ENCODE peak calls at places on chromosomes 12 and 14, in five cellular contexts. A is left ventricle myocardium inferior, P is OCI-LY7, F is A673, J is right lobe of liver. N is an unnamed sample.

GRCh38 chr14:101029668-101030290 is 126.3 kb upstream of the RTL1 start:
- DNase-seq in P (no peak), J (peak), F (no peak), A (peak), N (no peak)

GRCh38 chr12:124829708-124830304 is 33.9 kb downstream of the SCARB1 start:
- DNase-seq in F (no peak), P (no peak), J (no peak), A (no peak), N (no peak)

GRCh38 chr12:54463034-54463433 is 10.4 kb downstream of the GTSF1 start:
- DNase-seq in F (no peak), P (no peak), A (peak), J (no peak), N (no peak)

GRCh38 chr14:34562776-34563150 is 23.3 kb upstream of the EAPP start:
- DNase-seq in F (no peak), J (no peak), P (no peak), A (no peak), N (no peak)

GRCh38 chr14:70663707-70664179 is 22.0 kb downstream of the TTC9 start:
- DNase-seq in F (no peak), P (peak), J (no peak), A (no peak), N (peak)

GRCh38 chr12:27604431-27604830 is 80.4 kb downstream of the PPFIBP1 start:
- DNase-seq in F (no peak), P (no peak), J (no peak), A (no peak), N (no peak)

GRCh38 chr14:23186913-23187654 is 3.6 kb upstream of the SLC7A8 start:
- DNase-seq in A (no peak), J (no peak), P (peak), F (peak), N (peak)

GRCh38 chr12:131494141-131494733 is 216.7 kb upstream of the SFSWAP start:
- DNase-seq in F (no peak), J (no peak), A (no peak), P (no peak), N (no peak)

GRCh38 chr14:92959189-92959531 is 36.2 kb downstream of the CHGA start:
- DNase-seq in F (no peak), A (peak), P (no peak), J (peak), N (no peak)

GRCh38 chr12:101045486-101046474 is 164.3 kb downstream of the SLC5A8 start:
- DNase-seq in A (no peak), P (no peak), J (no peak), F (no peak), N (no peak)

GRCh38 chr12:139585-139984 is 73.0 kb downstream of the IQSEC3 start:
- DNase-seq in J (no peak), A (no peak), P (no peak), F (no peak), N (no peak)

GRCh38 chr12:106767206-106767605 is 7.3 kb upstream of the RIC8B start:
- DNase-seq in F (no peak), J (no peak), A (no peak), P (no peak), N (no peak)
- H3K4me3 ChIP-seq in F (no peak), J (no peak), A (no peak), P (no peak), N (no peak)

GRCh38 chr14:45526715-45527549 is 273.9 kb upstream of the MIS18BP1 start:
- DNase-seq in P (peak), F (peak), A (no peak), J (no peak), N (peak)
- TF ChIP-seq CTCF in P (peak), F (peak), A (peak), J (peak), N (peak)

DNA sequence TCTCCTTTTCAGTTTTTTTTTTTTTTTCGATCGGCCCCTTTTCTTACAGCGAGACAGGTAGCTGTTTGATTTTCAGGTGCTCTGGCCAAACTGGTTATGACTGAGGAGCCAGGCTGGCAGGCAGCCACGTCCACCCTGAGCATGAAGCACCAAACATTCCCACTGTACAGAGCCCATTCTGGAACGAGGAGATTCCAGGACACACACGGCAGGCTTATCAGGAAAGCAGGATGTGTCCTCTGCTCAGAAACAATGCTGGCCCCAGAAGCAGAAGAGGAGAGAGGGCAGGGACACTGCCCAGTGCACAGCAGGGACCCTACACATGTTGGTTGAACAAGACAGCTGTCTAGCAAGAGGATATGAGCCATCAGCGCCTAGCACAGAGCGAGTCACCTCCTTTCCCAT is 3.7 kb upstream of the KRT2 start:
- DNase-seq in F (no peak), J (no peak), A (no peak), P (no peak), N (no peak)
- H3K4me3 ChIP-seq in F (no peak), J (no peak), A (no peak), P (no peak), N (no peak)

GRCh38 chr12:69044887-69045286 is 111.9 kb upstream of the CPM start:
- DNase-seq in P (no peak), A (no peak), J (no peak), F (no peak), N (no peak)

GRCh38 chr12:69045430-69045829 is 112.5 kb upstream of the CPM start:
- DNase-seq in P (no peak), A (no peak), J (no peak), F (no peak), N (no peak)

GRCh38 chr12:69046920-69047319 is 113.9 kb upstream of the CPM start:
- DNase-seq in J (no peak), P (no peak), A (no peak), F (no peak), N (no peak)

GRCh38 chr12:69047990-69048389 is 115.0 kb upstream of the CPM start:
- DNase-seq in J (no peak), F (no peak), P (no peak), A (no peak), N (no peak)

DNA sequence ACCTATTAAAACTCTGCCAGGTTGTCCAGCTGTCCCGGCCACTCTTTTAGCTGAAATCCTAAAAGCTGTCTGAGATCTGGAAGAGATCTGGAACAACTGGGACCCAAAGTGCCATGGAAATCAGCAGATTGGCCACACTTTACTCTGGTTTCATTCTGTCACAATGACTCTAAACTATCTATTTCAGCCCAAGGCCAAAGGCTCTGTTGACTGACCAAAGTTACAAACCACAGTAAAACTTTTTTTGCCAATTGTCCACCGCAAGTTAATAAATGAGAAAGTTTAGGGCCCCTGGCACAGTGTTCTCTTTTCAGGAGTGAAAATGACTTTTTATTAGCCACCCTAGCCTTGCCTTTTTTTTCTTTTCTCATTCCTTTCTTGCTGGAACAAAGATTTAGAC is 113.4 kb upstream of the CPM start:
- DNase-seq in A (no peak), P (no peak), F (no peak), J (no peak), N (no peak)
- TF ChIP-seq CTCF in A (no peak), P (no peak), F (no peak), J (no peak), N (no peak)